ENCODE peak calls at places on chromosomes 2 and 18, in four cellular contexts. N is HepG2, I is H1, V is K562. L is an unnamed sample.

GRCh38 chr2:173109253-173110188 is 33.9 kb downstream of the MAP3K20 start:
- DNase-seq in N (peak; percentile 37), I (no peak), V (no peak), L (no peak)

GRCh38 chr2:162734866-162735265 is 103.7 kb downstream of the KCNH7 start:
- DNase-seq in I (no peak), N (no peak), V (no peak), L (no peak)

GRCh38 chr2:122414911-122415310 is 659.5 kb downstream of the TSN start:
- DNase-seq in N (no peak), V (no peak), I (no peak), L (no peak)

GRCh38 chr2:132670961-132671781 is 1.2 kb upstream of the LYPD1 start:
- DNase-seq in N (no peak), V (no peak), I (peak; percentile 77), L (peak; percentile 52)

GRCh38 chr18:48644029-48644428 is 105.2 kb downstream of the CTIF start:
- DNase-seq in V (no peak), N (no peak), I (no peak), L (no peak)

GRCh38 chr18:24792164-24792563 is 331.7 kb downstream of the HRH4 start:
- DNase-seq in N (no peak), I (no peak), V (no peak), L (no peak)

GRCh38 chr18:60649107-60649506 is 276.5 kb upstream of the MC4R start:
- DNase-seq in N (no peak), V (no peak), I (no peak), L (no peak)

GRCh38 chr2:147538088-147538487 is 306.7 kb upstream of the ACVR2A start:
- DNase-seq in V (no peak), N (no peak), I (no peak), L (no peak)

GRCh38 chr2:236848467-236848866 is 237.2 kb upstream of the COPS8 start:
- DNase-seq in I (no peak), N (no peak), V (no peak), L (no peak)

GRCh38 chr2:115558725-115559124 is 1116.3 kb downstream of the DPP10 start:
- DNase-seq in N (no peak), V (no peak), I (no peak), L (no peak)

GRCh38 chr2:224309216-224309615 is 92.7 kb downstream of the FAM124B start:
- DNase-seq in N (no peak), I (no peak), V (no peak), L (no peak)

GRCh38 chr18:7567487-7568425 is 640 bp downstream of the PTPRM start:
- DNase-seq in N (no peak), V (no peak), I (peak; percentile 81), L (peak; percentile 58)

GRCh38 chr2:226387499-226387942 is 412.1 kb downstream of the IRS1 start:
- DNase-seq in I (no peak), V (no peak), N (peak; percentile 75), L (no peak)

GRCh38 chr2:188414412-188414811 is 122.7 kb downstream of the GULP1 start:
- DNase-seq in N (no peak), V (no peak), I (no peak), L (no peak)

GRCh38 chr2:100383306-100383705 is 34.2 kb downstream of the CHST10 start:
- DNase-seq in N (no peak), V (no peak), I (peak; percentile 6), L (no peak)

GRCh38 chr2:189751080-189751658 is 11.4 kb downstream of the OSGEPL1 start:
- DNase-seq in V (peak; percentile 14), N (peak; percentile 54), I (peak; percentile 50), L (peak; percentile 53)
- TF ChIP-seq JUN in V (no peak), N (no peak), I (no peak), L (no peak)

GRCh38 chr2:191888400-191889166 is 41.7 kb upstream of the CAVIN2 start:
- DNase-seq in N (no peak), I (no peak), V (no peak), L (no peak)

GRCh38 chr2:191889924-191890323 is 43.0 kb upstream of the CAVIN2 start:
- DNase-seq in V (no peak), N (no peak), I (no peak), L (no peak)

GRCh38 chr2:191885650-191886049 is 38.8 kb upstream of the CAVIN2 start:
- DNase-seq in I (no peak), V (no peak), N (no peak), L (no peak)

GRCh38 chr2:191881982-191882816 is 35.3 kb upstream of the CAVIN2 start:
- DNase-seq in N (peak; percentile 92), I (no peak), V (no peak), L (no peak)

GRCh38 chr2:191885103-191885502 is 38.2 kb upstream of the CAVIN2 start:
- DNase-seq in N (no peak), V (no peak), I (no peak), L (no peak)
- TF ChIP-seq ATF3 in N (no peak), V (no peak), I (no peak), L (no peak)

GRCh38 chr2:12045864-12046291 is 299.4 kb downstream of the LPIN1 start:
- DNase-seq in V (no peak), I (no peak), N (no peak), L (no peak)
- TF ChIP-seq JUN in V (no peak), I (no peak), N (no peak), L (no peak)

DNA sequence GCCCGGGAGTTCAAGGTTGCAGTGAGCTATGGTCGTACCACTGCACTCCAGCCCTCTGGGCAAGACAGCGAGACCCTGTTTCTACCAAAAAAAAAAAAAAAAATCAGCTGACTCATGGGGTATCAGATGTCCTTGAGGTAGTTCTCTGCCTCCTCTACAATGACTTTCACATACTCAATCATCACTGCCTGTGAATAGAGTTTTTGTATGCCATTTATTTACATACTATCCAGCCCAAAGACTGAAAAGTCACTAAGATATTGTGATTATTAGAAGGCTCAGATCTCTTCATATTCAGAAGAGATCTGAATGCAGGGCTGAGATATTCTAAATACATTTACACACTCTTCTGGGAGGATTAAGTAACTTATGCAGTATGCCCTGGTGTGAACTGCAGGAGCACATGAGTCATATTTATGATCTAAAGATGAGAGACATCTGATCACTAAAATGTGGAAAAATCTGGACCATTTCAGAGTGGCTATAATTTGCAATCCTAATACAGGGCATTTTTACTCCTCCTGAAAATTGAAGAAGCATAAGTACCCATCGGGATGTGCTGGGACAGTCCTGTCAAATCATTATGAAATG is 38.9 kb downstream of the KLF7 start:
- DNase-seq in I (no peak), N (peak; percentile 18), V (no peak), L (no peak)
- TF ChIP-seq ATF3 in I (no peak), N (no peak), V (no peak), L (no peak)

GRCh38 chr2:189566046-189566445 is 14.5 kb downstream of the SLC40A1 start:
- DNase-seq in I (no peak), V (no peak), N (no peak), L (no peak)
- TF ChIP-seq JUN in I (no peak), V (no peak), N (no peak), L (no peak)

GRCh38 chr2:129796216-129796615 is 183.2 kb upstream of the RAB6C start:
- DNase-seq in V (no peak), I (no peak), N (no peak), L (no peak)
- TF ChIP-seq ATF3 in V (no peak), I (no peak), N (no peak), L (no peak)

GRCh38 chr18:41936471-41937134 is 18.4 kb upstream of the PIK3C3 start:
- DNase-seq in V (no peak), N (no peak), I (no peak), L (no peak)

GRCh38 chr18:41938445-41938844 is 16.6 kb upstream of the PIK3C3 start:
- DNase-seq in V (no peak), N (no peak), I (no peak), L (no peak)

GRCh38 chr18:41939326-41939725 is 15.7 kb upstream of the PIK3C3 start:
- DNase-seq in V (no peak), I (no peak), N (no peak), L (no peak)

GRCh38 chr18:41932899-41933298 is 22.1 kb upstream of the PIK3C3 start:
- DNase-seq in I (no peak), V (no peak), N (no peak), L (no peak)

GRCh38 chr18:41933778-41934177 is 21.3 kb upstream of the PIK3C3 start:
- DNase-seq in V (no peak), N (no peak), I (peak; percentile 46), L (peak; percentile 14)
- TF ChIP-seq JUN in V (no peak), N (no peak), I (no peak), L (no peak)

DNA sequence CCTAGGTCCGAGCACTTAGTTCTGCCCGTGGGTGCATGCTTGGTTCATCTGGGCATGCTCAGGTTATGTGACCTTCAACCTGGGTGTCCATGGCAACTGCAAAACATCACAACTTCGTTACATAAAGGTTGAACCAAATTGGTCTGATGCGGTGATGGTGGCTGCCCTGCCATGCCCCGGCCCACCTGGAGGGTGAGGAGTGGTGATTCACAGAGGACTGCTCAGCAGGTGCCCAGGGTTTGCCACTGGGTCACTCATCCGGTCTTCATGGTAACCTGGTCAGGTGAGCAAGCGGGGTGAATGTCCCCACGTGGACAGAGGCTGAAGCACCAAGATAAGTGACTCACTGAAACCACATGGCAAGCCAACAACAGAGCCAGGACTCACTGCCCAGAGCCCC is 111.1 kb downstream of the KCNF1 start:
- DNase-seq in I (peak; percentile 40), V (no peak), N (peak; percentile 13), L (no peak)
- TF ChIP-seq ATF3 in I (no peak), V (no peak), N (no peak), L (no peak)

GRCh38 chr2:69512446-69512845 is 75.2 kb upstream of the NFU1 start:
- DNase-seq in N (no peak), I (no peak), V (no peak), L (no peak)

GRCh38 chr2:69514406-69514805 is 77.2 kb upstream of the NFU1 start:
- DNase-seq in I (no peak), N (no peak), V (no peak), L (peak; percentile 23)

GRCh38 chr2:69518836-69519235 is 81.6 kb upstream of the NFU1 start:
- DNase-seq in V (peak; percentile 48), I (peak; percentile 70), N (no peak), L (peak; percentile 70)

GRCh38 chr2:69517410-69517809 is 80.2 kb upstream of the NFU1 start:
- DNase-seq in N (no peak), V (no peak), I (no peak), L (no peak)

DNA sequence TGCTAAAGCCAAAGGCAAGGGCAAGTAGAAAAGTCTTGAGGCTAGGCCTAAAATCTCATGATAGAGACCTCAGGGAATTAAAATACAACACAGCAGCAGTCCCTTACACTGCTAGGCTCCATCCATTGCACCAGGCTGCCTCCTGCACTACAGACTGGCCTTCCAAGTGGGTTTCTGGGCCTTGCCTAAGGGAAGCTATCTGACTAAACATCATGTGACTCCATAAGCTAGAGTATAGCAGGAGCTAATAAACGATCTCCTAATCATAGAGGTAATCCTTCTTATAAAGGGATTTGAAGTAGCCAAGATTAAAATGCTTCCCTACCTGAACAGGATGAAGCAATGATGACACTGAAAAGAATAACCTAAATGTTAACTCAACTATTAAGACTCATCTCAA is 77.6 kb upstream of the NFU1 start:
- DNase-seq in N (no peak), V (no peak), I (no peak), L (no peak)
- TF ChIP-seq JUN in N (no peak), V (no peak), I (no peak), L (no peak)

GRCh38 chr2:33589444-33589843 is 9.7 kb downstream of the FAM98A start:
- DNase-seq in V (no peak), N (no peak), I (no peak), L (no peak)
- TF ChIP-seq ATF3 in V (no peak), N (no peak), I (no peak), L (no peak)